ENCODE peak calls at places on chromosomes 3 and 15, in four cellular contexts. Y is NAMALWA, E is left lung, P is RCC 7860. L is an unnamed sample.

GRCh38 chr3:52196977-52197376 is 983 bp upstream of the ALAS1 start:
- DNase-seq in P (no peak), Y (no peak), E (peak; percentile 70), L (no peak)

GRCh38 chr3:51659942-51660341 is 11.1 kb upstream of the TEX264 start:
- DNase-seq in Y (no peak), P (no peak), E (no peak), L (no peak)

GRCh38 chr3:97138914-97139541 is 324.6 kb downstream of the EPHA6 start:
- DNase-seq in P (no peak), Y (peak; percentile 63), E (no peak), L (no peak)

GRCh38 chr3:11381563-11381962 is 109.4 kb downstream of the ATG7 start:
- DNase-seq in Y (no peak), E (no peak), P (no peak), L (no peak)

GRCh38 chr3:169980055-169980454 is 13.4 kb downstream of the SEC62 start:
- DNase-seq in P (no peak), E (no peak), Y (no peak), L (no peak)

GRCh38 chr15:80059786-80060489 is 462 bp downstream of the ZFAND6 start:
- DNase-seq in E (no peak), Y (peak; percentile 79), P (peak; percentile 21), L (peak; percentile 83)

GRCh38 chr15:25858952-25859760 is 4.0 kb downstream of the ATP10A start:
- DNase-seq in E (no peak), Y (no peak), P (no peak), L (no peak)

GRCh38 chr3:119388577-119388976 is 74.8 kb downstream of the TMEM39A start:
- DNase-seq in P (no peak), E (no peak), Y (no peak), L (no peak)

GRCh38 chr3:64291345-64291744 is 66.1 kb upstream of the PRICKLE2 start:
- DNase-seq in Y (no peak), P (peak; percentile 78), E (no peak), L (no peak)

GRCh38 chr15:68431037-68431791 is 749 bp downstream of the ITGA11 start:
- DNase-seq in E (no peak), P (no peak), Y (no peak), L (peak; percentile 52)

GRCh38 chr3:30894521-30895289 is at the start of gene GADL1:
- DNase-seq in P (no peak), E (peak; percentile 35), Y (no peak), L (peak; percentile 74)

GRCh38 chr3:175193815-175194518 is 334.8 kb downstream of the NAALADL2 start:
- DNase-seq in E (no peak), Y (no peak), P (no peak), L (no peak)

GRCh38 chr3:120177907-120178306 is 83.7 kb upstream of the GSK3B start:
- DNase-seq in Y (peak; percentile 16), P (no peak), E (peak; percentile 40), L (no peak)

GRCh38 chr15:42378011-42378410 is 18.7 kb downstream of the CAPN3 start:
- DNase-seq in E (no peak), Y (no peak), P (no peak), L (no peak)

GRCh38 chr3:10327592-10327991 is 6.7 kb upstream of the SEC13 start:
- DNase-seq in E (no peak), Y (no peak), P (no peak), L (no peak)

GRCh38 chr15:76929011-76929760 is 2.4 kb upstream of the RCN2 start:
- DNase-seq in P (no peak), Y (no peak), E (no peak), L (no peak)